ENCODE peak calls at places on chromosomes 7 and 10, in five cellular contexts. C, D, O, I and Z are unnamed samples.

GRCh38 chr7:130292682-130293257 is at the start of gene CPA4:
- DNase-seq in C (peak; percentile 100), D (peak; percentile 98), O (peak; percentile 64), I (no peak), Z (peak; percentile 99)

GRCh38 chr10:10824611-10825148 is 193.0 kb upstream of the CELF2 start:
- DNase-seq in C (peak; percentile 94), D (peak; percentile 92), O (no peak), I (no peak), Z (peak; percentile 98)

GRCh38 chr10:13739178-13739577 is 152.4 kb downstream of the PRPF18 start:
- DNase-seq in C (no peak), D (no peak), O (no peak), I (no peak), Z (no peak)

GRCh38 chr10:27369832-27370231 is 129.2 kb upstream of the ACBD5 start:
- DNase-seq in C (no peak), D (no peak), O (no peak), I (no peak), Z (peak; percentile 25)

GRCh38 chr10:73744690-73744994 is 470 bp downstream of the SEC24C start:
- DNase-seq in C (peak; percentile 64), D (peak; percentile 76), O (no peak), I (peak; percentile 85), Z (peak; percentile 62)

GRCh38 chr7:50729962-50730361 is 52.7 kb downstream of the GRB10 start:
- DNase-seq in C (peak; percentile 96), D (no peak), O (no peak), I (no peak), Z (peak; percentile 66)

GRCh38 chr7:30169585-30169978 is 34.8 kb downstream of the MTURN start:
- DNase-seq in C (peak; percentile 61), D (peak; percentile 8), O (no peak), I (no peak), Z (no peak)

GRCh38 chr10:34813626-34814227 is 1.4 kb downstream of the PARD3 start:
- DNase-seq in C (peak; percentile 84), D (peak; percentile 45), O (peak; percentile 24), I (no peak), Z (peak; percentile 83)

GRCh38 chr10:36366843-36367242 is 724.7 kb upstream of the FZD8 start:
- DNase-seq in C (peak; percentile 18), D (peak; percentile 9), O (no peak), I (no peak), Z (no peak)

GRCh38 chr10:31000867-31001266 is 30.8 kb downstream of the ZNF438 start:
- DNase-seq in C (no peak), D (no peak), O (no peak), I (no peak), Z (peak; percentile 54)

GRCh38 chr7:101575731-101576130 is 53.4 kb downstream of the MYL10 start:
- DNase-seq in C (no peak), D (no peak), O (no peak), I (no peak), Z (no peak)

GRCh38 chr7:134891262-134892001 is 94.9 kb upstream of the AGBL3 start:
- DNase-seq in C (peak; percentile 96), D (peak; percentile 86), O (peak; percentile 85), I (peak; percentile 80), Z (peak; percentile 99)

GRCh38 chr7:29647020-29647654 is 83.5 kb downstream of the PRR15 start:
- DNase-seq in C (peak; percentile 21), D (peak; percentile 45), O (no peak), I (no peak), Z (no peak)

GRCh38 chr10:31278279-31278941 is 40.6 kb upstream of the ZEB1 start:
- DNase-seq in C (peak; percentile 20), D (no peak), O (no peak), I (no peak), Z (peak; percentile 57)

GRCh38 chr7:112069879-112070321 is 136.3 kb downstream of the DOCK4 start:
- DNase-seq in C (peak; percentile 39), D (no peak), O (no peak), I (no peak), Z (no peak)

GRCh38 chr10:110710621-110711020 is 66.5 kb downstream of the RBM20 start:
- DNase-seq in C (no peak), D (no peak), O (no peak), I (no peak), Z (no peak)

GRCh38 chr10:62027841-62028501 is 126.5 kb downstream of the ARID5B start:
- DNase-seq in C (no peak), D (no peak), O (no peak), I (no peak), Z (peak; percentile 37)

GRCh38 chr10:8050561-8051108 is 3.9 kb upstream of the GATA3 start:
- DNase-seq in C (peak; percentile 43), D (no peak), O (peak; percentile 52), I (peak; percentile 87), Z (peak; percentile 34)

GRCh38 chr7:153193144-153193595 is 433.6 kb downstream of the ACTR3B start:
- DNase-seq in C (no peak), D (no peak), O (peak; percentile 12), I (peak; percentile 70), Z (no peak)

GRCh38 chr10:131095109-131095580 is 216.4 kb downstream of the TCERG1L start:
- DNase-seq in C (no peak), D (no peak), O (no peak), I (no peak), Z (no peak)

GRCh38 chr7:40186586-40186985 is 51.8 kb downstream of the SUGCT start:
- DNase-seq in C (no peak), D (no peak), O (no peak), I (no peak), Z (no peak)

GRCh38 chr7:6092953-6093354 is 61.8 kb downstream of the ANKRD61 start:
- DNase-seq in C (no peak), D (no peak), O (no peak), I (no peak), Z (no peak)

GRCh38 chr10:114537791-114538543 is 120.1 kb downstream of the ABLIM1 start:
- DNase-seq in C (no peak), D (no peak), O (no peak), I (peak; percentile 73), Z (no peak)

GRCh38 chr10:114541081-114541833 is 116.8 kb downstream of the ABLIM1 start:
- DNase-seq in C (peak; percentile 90), D (peak; percentile 84), O (peak; percentile 39), I (no peak), Z (peak; percentile 99)

GRCh38 chr10:114539623-114540022 is 118.5 kb downstream of the ABLIM1 start:
- DNase-seq in C (no peak), D (no peak), O (no peak), I (no peak), Z (no peak)

GRCh38 chr10:114540191-114540590 is 117.9 kb downstream of the ABLIM1 start:
- DNase-seq in C (no peak), D (no peak), O (no peak), I (no peak), Z (no peak)

DNA sequence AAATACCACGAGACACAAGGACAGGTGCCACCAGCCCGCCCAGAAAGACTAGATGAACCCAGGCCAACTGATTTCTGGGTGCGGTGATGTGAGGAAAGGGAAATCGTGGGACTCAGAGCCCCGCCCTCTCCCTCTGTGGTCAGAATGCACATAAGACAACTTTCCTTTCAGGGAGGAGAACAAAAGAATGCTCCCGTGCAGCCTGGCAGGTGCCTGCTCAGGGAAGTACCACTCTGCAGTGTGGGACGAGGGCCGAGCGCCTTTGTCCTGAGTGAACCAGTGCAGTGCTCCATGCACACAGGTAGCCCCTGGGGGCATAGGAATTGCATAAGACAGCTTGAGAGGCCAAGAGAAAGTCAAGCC is 119.5 kb downstream of the ABLIM1 start:
- DNase-seq in C (no peak), D (no peak), O (peak; percentile 62), I (peak; percentile 67), Z (no peak)
- H3K4me3 ChIP-seq in C (no peak overlapping the region), D (no peak overlapping the region), O (no peak overlapping the region), I (peak overlapping the region; percentile 29), Z (no peak overlapping the region)

GRCh38 chr10:3868274-3868669 is 83.3 kb upstream of the KLF6 start:
- DNase-seq in C (no peak), D (no peak), O (no peak), I (no peak), Z (no peak)

GRCh38 chr10:3869036-3869435 is 84.0 kb upstream of the KLF6 start:
- DNase-seq in C (no peak), D (no peak), O (no peak), I (no peak), Z (no peak)

GRCh38 chr10:3865565-3865964 is 80.6 kb upstream of the KLF6 start:
- DNase-seq in C (peak; percentile 45), D (no peak), O (no peak), I (no peak), Z (no peak)

GRCh38 chr10:3867454-3868273 is 82.7 kb upstream of the KLF6 start:
- DNase-seq in C (peak; percentile 25), D (no peak), O (no peak), I (no peak), Z (peak; percentile 34)

DNA sequence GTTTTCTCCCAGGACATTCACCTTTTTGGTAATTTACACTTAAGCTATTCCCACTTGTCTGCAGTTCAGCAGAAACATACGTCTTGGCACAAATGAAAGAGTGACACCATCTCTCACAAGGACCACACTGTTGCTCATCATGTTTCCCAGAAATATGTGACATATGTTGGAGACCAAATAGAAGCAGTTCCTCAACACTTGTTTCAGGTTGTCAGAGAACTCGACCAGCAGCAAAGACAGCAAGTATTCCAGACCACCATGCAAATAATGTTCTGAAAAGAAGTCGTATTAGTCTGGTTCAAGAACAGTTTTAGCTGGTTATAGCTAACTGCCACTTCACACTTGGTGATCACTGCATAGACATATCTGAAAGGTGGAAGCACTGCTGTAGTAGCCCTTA is 81.3 kb upstream of the KLF6 start:
- DNase-seq in C (no peak), D (no peak), O (no peak), I (no peak), Z (no peak)
- H3K4me3 ChIP-seq in C (no peak overlapping the region), D (no peak overlapping the region), O (no peak overlapping the region), I (no peak overlapping the region), Z (no peak overlapping the region)

GRCh38 chr7:142799483-142799882 is 28.7 kb downstream of the PRSS2 start:
- DNase-seq in C (no peak), D (no peak), O (no peak), I (no peak), Z (no peak)

GRCh38 chr7:142798451-142799438 is 28.0 kb downstream of the PRSS2 start:
- DNase-seq in C (no peak), D (no peak), O (no peak), I (no peak), Z (no peak)

GRCh38 chr7:142797342-142797798 is 26.6 kb downstream of the PRSS2 start:
- DNase-seq in C (no peak), D (no peak), O (peak; percentile 31), I (peak; percentile 31), Z (no peak)

GRCh38 chr7:142796501-142797341 is 26.0 kb downstream of the PRSS2 start:
- DNase-seq in C (peak; percentile 17), D (peak; percentile 25), O (peak; percentile 35), I (peak; percentile 50), Z (no peak)

GRCh38 chr7:142797799-142798377 is 27.1 kb downstream of the PRSS2 start:
- DNase-seq in C (peak; percentile 15), D (no peak), O (no peak), I (peak; percentile 29), Z (no peak)
- H3K4me3 ChIP-seq in C (peak overlapping the region; percentile 53), D (peak overlapping the region; percentile 72), O (peak overlapping the region; percentile 93), I (peak overlapping the region; percentile 57), Z (peak overlapping the region; percentile 67)

GRCh38 chr7:129136887-129137647 is 7.4 kb upstream of the TSPAN33 start:
- DNase-seq in C (no peak), D (no peak), O (no peak), I (no peak), Z (no peak)
- H3K4me3 ChIP-seq in C (no peak overlapping the region), D (no peak overlapping the region), O (no peak overlapping the region), I (no peak overlapping the region), Z (no peak overlapping the region)